ENCODE peak calls at places on chromosomes 5 and 9, in eight cellular contexts. One of them, this sample, is unnamed.

GRCh38 chr5:95835682-95836405 is 13.3 kb upstream of the GLRX start:
- DNase-seq in fibroblast of villous mesenchyme: no peak
- DNase-seq in fibroblast of lung: no peak
- DNase-seq in effector memory CD8-positive, alpha-beta T cell: no peak
- DNase-seq in EH: peak; percentile 30
- DNase-seq in GM12892: no peak
- DNase-seq in nephron progenitor cell: no peak
- DNase-seq in A549: no peak
- DNase-seq in this sample: no peak

GRCh38 chr5:141477169-141477568 is 1.4 kb downstream of the PCDHGC3 start:
- DNase-seq in GM12892: no peak
- DNase-seq in fibroblast of lung: no peak
- DNase-seq in EH: no peak
- DNase-seq in A549: no peak
- DNase-seq in fibroblast of villous mesenchyme: no peak
- DNase-seq in nephron progenitor cell: no peak
- DNase-seq in effector memory CD8-positive, alpha-beta T cell: no peak
- DNase-seq in this sample: no peak

GRCh38 chr9:32866292-32866691 is 83.0 kb downstream of the TMEM215 start:
- DNase-seq in fibroblast of lung: no peak
- DNase-seq in A549: no peak
- DNase-seq in EH: no peak
- DNase-seq in fibroblast of villous mesenchyme: no peak
- DNase-seq in GM12892: no peak
- DNase-seq in nephron progenitor cell: no peak
- DNase-seq in effector memory CD8-positive, alpha-beta T cell: no peak
- DNase-seq in this sample: no peak

GRCh38 chr5:148922606-148923005 is 96.2 kb downstream of the ADRB2 start:
- DNase-seq in fibroblast of lung: no peak
- DNase-seq in EH: peak; percentile 30
- DNase-seq in nephron progenitor cell: no peak
- DNase-seq in fibroblast of villous mesenchyme: no peak
- DNase-seq in GM12892: no peak
- DNase-seq in effector memory CD8-positive, alpha-beta T cell: no peak
- DNase-seq in A549: no peak
- DNase-seq in this sample: no peak

GRCh38 chr5:137146402-137146889 is 352.7 kb downstream of the SPOCK1 start:
- DNase-seq in EH: peak; percentile 100
- DNase-seq in fibroblast of lung: peak; percentile 93
- DNase-seq in nephron progenitor cell: peak; percentile 31
- DNase-seq in fibroblast of villous mesenchyme: peak; percentile 93
- DNase-seq in GM12892: no peak
- DNase-seq in effector memory CD8-positive, alpha-beta T cell: no peak
- DNase-seq in A549: peak; percentile 66
- DNase-seq in this sample: no peak

GRCh38 chr5:167642779-167643517 is 648.5 kb upstream of the WWC1 start:
- DNase-seq in EH: peak; percentile 98
- DNase-seq in fibroblast of lung: peak; percentile 94
- DNase-seq in A549: peak; percentile 39
- DNase-seq in effector memory CD8-positive, alpha-beta T cell: no peak
- DNase-seq in fibroblast of villous mesenchyme: peak; percentile 98
- DNase-seq in nephron progenitor cell: no peak
- DNase-seq in GM12892: no peak
- DNase-seq in this sample: no peak

GRCh38 chr9:75170898-75171360 is 82.6 kb downstream of the OSTF1 start:
- DNase-seq in fibroblast of lung: no peak
- DNase-seq in GM12892: no peak
- DNase-seq in EH: peak; percentile 69
- DNase-seq in effector memory CD8-positive, alpha-beta T cell: no peak
- DNase-seq in A549: no peak
- DNase-seq in nephron progenitor cell: no peak
- DNase-seq in fibroblast of villous mesenchyme: peak; percentile 73
- DNase-seq in this sample: no peak

GRCh38 chr9:33225319-33226152 is 14.4 kb upstream of the SPINK4 start:
- DNase-seq in fibroblast of villous mesenchyme: peak; percentile 86
- DNase-seq in GM12892: no peak
- DNase-seq in EH: peak; percentile 77
- DNase-seq in effector memory CD8-positive, alpha-beta T cell: peak; percentile 79
- DNase-seq in nephron progenitor cell: peak; percentile 70
- DNase-seq in fibroblast of lung: peak; percentile 90
- DNase-seq in A549: peak; percentile 83
- DNase-seq in this sample: peak; percentile 69

GRCh38 chr5:136006164-136006563 is 22.6 kb upstream of the TGFBI start:
- DNase-seq in fibroblast of villous mesenchyme: no peak
- DNase-seq in nephron progenitor cell: no peak
- DNase-seq in fibroblast of lung: peak; percentile 69
- DNase-seq in EH: peak; percentile 64
- DNase-seq in GM12892: no peak
- DNase-seq in effector memory CD8-positive, alpha-beta T cell: no peak
- DNase-seq in A549: peak; percentile 69
- DNase-seq in this sample: no peak

GRCh38 chr5:175840050-175840841 is 31.1 kb upstream of the CPLX2 start:
- DNase-seq in effector memory CD8-positive, alpha-beta T cell: peak; percentile 17
- DNase-seq in A549: peak; percentile 64
- DNase-seq in GM12892: no peak
- DNase-seq in fibroblast of villous mesenchyme: peak; percentile 23
- DNase-seq in EH: peak; percentile 33
- DNase-seq in nephron progenitor cell: no peak
- DNase-seq in fibroblast of lung: peak; percentile 33
- DNase-seq in this sample: no peak

GRCh38 chr9:82167296-82167695 is 178.7 kb downstream of the SPATA31D1 start:
- DNase-seq in fibroblast of villous mesenchyme: peak; percentile 17
- DNase-seq in GM12892: no peak
- DNase-seq in nephron progenitor cell: no peak
- DNase-seq in effector memory CD8-positive, alpha-beta T cell: no peak
- DNase-seq in A549: no peak
- DNase-seq in fibroblast of lung: no peak
- DNase-seq in EH: no peak
- DNase-seq in this sample: no peak

GRCh38 chr9:122948313-122948712 is 7.5 kb downstream of the RABGAP1 start:
- DNase-seq in GM12892: no peak
- DNase-seq in fibroblast of villous mesenchyme: no peak
- DNase-seq in fibroblast of lung: no peak
- DNase-seq in A549: no peak
- DNase-seq in effector memory CD8-positive, alpha-beta T cell: no peak
- DNase-seq in nephron progenitor cell: no peak
- DNase-seq in EH: no peak
- DNase-seq in this sample: no peak

GRCh38 chr9:128632066-128632465 is 24.6 kb downstream of the DYNC2I2 start:
- DNase-seq in fibroblast of villous mesenchyme: no peak
- DNase-seq in nephron progenitor cell: no peak
- DNase-seq in fibroblast of lung: no peak
- DNase-seq in A549: no peak
- DNase-seq in effector memory CD8-positive, alpha-beta T cell: no peak
- DNase-seq in GM12892: no peak
- DNase-seq in EH: no peak
- DNase-seq in this sample: no peak

GRCh38 chr5:147763791-147764525 is 18.6 kb downstream of the JAKMIP2 start:
- DNase-seq in GM12892: no peak
- DNase-seq in fibroblast of lung: peak; percentile 69
- DNase-seq in A549: no peak
- DNase-seq in fibroblast of villous mesenchyme: peak; percentile 15
- DNase-seq in effector memory CD8-positive, alpha-beta T cell: no peak
- DNase-seq in nephron progenitor cell: no peak
- DNase-seq in EH: peak; percentile 59
- DNase-seq in this sample: no peak

GRCh38 chr9:133572821-133573361 is 36.3 kb downstream of the FAM163B start:
- DNase-seq in GM12892: no peak
- DNase-seq in EH: no peak
- DNase-seq in fibroblast of villous mesenchyme: peak; percentile 27
- DNase-seq in fibroblast of lung: no peak
- DNase-seq in effector memory CD8-positive, alpha-beta T cell: no peak
- DNase-seq in A549: no peak
- DNase-seq in nephron progenitor cell: no peak
- DNase-seq in this sample: peak; percentile 78

GRCh38 chr9:23648651-23649050 is 177.4 kb downstream of the ELAVL2 start:
- DNase-seq in GM12892: no peak
- DNase-seq in effector memory CD8-positive, alpha-beta T cell: no peak
- DNase-seq in EH: no peak
- DNase-seq in fibroblast of villous mesenchyme: no peak
- DNase-seq in fibroblast of lung: no peak
- DNase-seq in A549: no peak
- DNase-seq in nephron progenitor cell: no peak
- DNase-seq in this sample: no peak

GRCh38 chr5:126594676-126595485 is at the start of gene ALDH7A1:
- DNase-seq in A549: peak; percentile 96
- DNase-seq in fibroblast of villous mesenchyme: peak; percentile 94
- DNase-seq in fibroblast of lung: peak; percentile 95
- DNase-seq in effector memory CD8-positive, alpha-beta T cell: no peak
- DNase-seq in EH: peak; percentile 95
- DNase-seq in nephron progenitor cell: peak; percentile 97
- DNase-seq in GM12892: peak; percentile 23
- DNase-seq in this sample: peak; percentile 92

This sample was measured in NCI-H2081.